ENCODE peak calls at places on chromosomes 3 and 15, in four cellular contexts. K is AG08395; X is neural crest cell; D is activated gamma-delta T cell treated with anti-CD3 and anti-CD28 coated beads, Interleukin-2, amount 50 U/mL, for 16 hours. W is an unnamed sample.

GRCh38 chr3:185605566-185605965 is 19.5 kb downstream of the SENP2 start:
- DNase-seq in K (no peak), X (no peak), D (no peak), W (no peak)

GRCh38 chr15:44738340-44738984 is 2.1 kb downstream of the TRIM69 start:
- DNase-seq in K (peak; percentile 67), X (no peak), D (no peak), W (peak; percentile 57)

GRCh38 chr15:62920569-62921502 is 121.7 kb upstream of the TPM1 start:
- DNase-seq in K (peak; percentile 53), X (no peak), D (no peak), W (peak; percentile 81)

GRCh38 chr3:166837535-166837934 is 542.6 kb downstream of the ZBBX start:
- DNase-seq in K (no peak), X (peak; percentile 3), D (no peak), W (peak; percentile 2)

GRCh38 chr3:195226900-195227447 is 44.0 kb downstream of the XXYLT1 start:
- DNase-seq in K (no peak), X (no peak), D (no peak), W (no peak)

GRCh38 chr3:111846717-111847116 is 12.3 kb upstream of the PHLDB2 start:
- DNase-seq in K (peak; percentile 75), X (no peak), D (no peak), W (peak; percentile 20)

GRCh38 chr3:64685800-64686445 is 1.9 kb downstream of the ADAMTS9 start:
- DNase-seq in K (peak; percentile 89), X (peak; percentile 79), D (no peak), W (peak; percentile 97)

GRCh38 chr3:170222647-170223541 is 670 bp downstream of the PRKCI start:
- DNase-seq in K (peak; percentile 32), X (no peak), D (peak; percentile 9), W (peak; percentile 72)

GRCh38 chr3:69439683-69440270 is 53.9 kb upstream of the FRMD4B start:
- DNase-seq in K (peak; percentile 29), X (no peak), D (no peak), W (peak; percentile 35)

GRCh38 chr15:90113166-90113565 is 10.9 kb upstream of the IDH2 start:
- DNase-seq in K (no peak), X (no peak), D (no peak), W (no peak)

GRCh38 chr15:87287156-87287555 is 969.4 kb downstream of the NTRK3 start:
- DNase-seq in K (peak; percentile 2), X (no peak), D (no peak), W (peak; percentile 43)

GRCh38 chr3:113685956-113686721 is 10.3 kb downstream of the USF3 start:
- DNase-seq in K (peak; percentile 13), X (no peak), D (no peak), W (peak; percentile 24)

GRCh38 chr15:46331546-46331945 is 696.7 kb downstream of the SQOR start:
- DNase-seq in K (no peak), X (no peak), D (no peak), W (no peak)

GRCh38 chr3:85864896-85865295 is 906.1 kb downstream of the CADM2 start:
- DNase-seq in K (no peak), X (no peak), D (no peak), W (peak; percentile 75)

GRCh38 chr3:17894434-17895060 is 152.1 kb upstream of the TBC1D5 start:
- DNase-seq in K (peak; percentile 10), X (peak; percentile 26), D (no peak), W (peak; percentile 70)

GRCh38 chr3:27696906-27697305 is 25.2 kb downstream of the EOMES start:
- DNase-seq in K (no peak), X (no peak), D (no peak), W (no peak)

GRCh38 chr3:168782193-168782592 is 686.5 kb upstream of the GOLIM4 start:
- DNase-seq in K (no peak), X (no peak), D (no peak), W (no peak)

GRCh38 chr15:62940755-62941361 is 101.7 kb upstream of the TPM1 start:
- DNase-seq in K (peak; percentile 96), X (no peak), D (no peak), W (peak; percentile 96)

GRCh38 chr3:56254835-56255234 is 213.4 kb downstream of the ERC2 start:
- DNase-seq in K (no peak), X (no peak), D (no peak), W (no peak)

GRCh38 chr3:133445111-133445510 is 45.3 kb downstream of the BFSP2 start:
- DNase-seq in K (no peak), X (no peak), D (no peak), W (no peak)

GRCh38 chr15:53962646-53963561 is 15.3 kb upstream of the UNC13C start:
- DNase-seq in K (no peak), X (peak; percentile 47), D (no peak), W (peak; percentile 33)

GRCh38 chr15:68441045-68441743 is 9.2 kb upstream of the ITGA11 start:
- DNase-seq in K (peak; percentile 56), X (peak; percentile 0), D (no peak), W (no peak)

GRCh38 chr3:131602011-131602779 is 99.4 kb upstream of the MRPL3 start:
- DNase-seq in K (no peak), X (no peak), D (no peak), W (peak; percentile 73)

GRCh38 chr15:43376017-43376705 is 5.3 kb downstream of the TUBGCP4 start:
- DNase-seq in K (peak; percentile 40), X (peak; percentile 12), D (no peak), W (peak; percentile 41)

GRCh38 chr3:110343945-110344344 is 727.7 kb upstream of the NECTIN3 start:
- DNase-seq in K (peak; percentile 34), X (no peak), D (no peak), W (peak; percentile 4)

GRCh38 chr3:195147649-195148121 is 123.3 kb downstream of the XXYLT1 start:
- DNase-seq in K (peak; percentile 61), X (no peak), D (no peak), W (peak; percentile 16)

GRCh38 chr15:76259392-76259791 is 51.9 kb downstream of the ETFA start:
- DNase-seq in K (no peak), X (no peak), D (no peak), W (no peak)

GRCh38 chr3:157094751-157095480 is 65.0 kb downstream of the CCNL1 start:
- DNase-seq in K (no peak), X (no peak), D (no peak), W (peak; percentile 44)

GRCh38 chr15:68372291-68372811 is 59.6 kb downstream of the ITGA11 start:
- DNase-seq in K (no peak), X (peak; percentile 20), D (no peak), W (peak; percentile 46)

GRCh38 chr3:171506743-171507319 is 46.6 kb upstream of the TNIK start:
- DNase-seq in K (no peak), X (no peak), D (no peak), W (no peak)

GRCh38 chr15:40914486-40914885 is 14.7 kb upstream of the DLL4 start:
- DNase-seq in K (no peak), X (no peak), D (no peak), W (no peak)

GRCh38 chr3:133058831-133059230 is 20.6 kb downstream of the TMEM108 start:
- DNase-seq in K (no peak), X (no peak), D (no peak), W (no peak)

GRCh38 chr3:29697989-29698388 is 417.1 kb downstream of the RBMS3 start:
- DNase-seq in K (peak; percentile 24), X (no peak), D (no peak), W (peak; percentile 37)

GRCh38 chr3:158097571-158098553 is 8.4 kb downstream of the SHOX2 start:
- DNase-seq in K (no peak), X (peak; percentile 47), D (peak; percentile 37), W (peak; percentile 88)

GRCh38 chr3:42721690-42722089 is 19.1 kb upstream of the HHATL start:
- DNase-seq in K (no peak), X (no peak), D (no peak), W (no peak)

GRCh38 chr3:133268772-133269171 is 131.1 kb upstream of the BFSP2 start:
- DNase-seq in K (no peak), X (no peak), D (no peak), W (no peak)

GRCh38 chr3:39192490-39193092 is at the start of gene XIRP1:
- DNase-seq in K (no peak), X (no peak), D (no peak), W (no peak)

W was measured in astrocyte of the hippocampus.